ENCODE peak calls at places on chromosomes 7 and 10, in nine cellular contexts. One of them, this sample, is unnamed.

GRCh38 chr7:132782777-132783633 is 206.7 kb upstream of the PLXNA4 start:
- DNase-seq in activated CD4-positive, alpha-beta memory T cell treated with anti-CD3 and anti-CD28 coated beads, Interleukin-2, amount 10 ng/mL, durations not matched to agents 7 days and 5 days: no peak
- DNase-seq in transverse colon: no peak
- DNase-seq in kidney glomerular epithelial cell: no peak
- DNase-seq in MV-4-11: no peak
- DNase-seq in CD8-positive, alpha-beta memory T cell: no peak
- DNase-seq in HFFc6: peak; percentile 80
- DNase-seq in sciatic nerve: no peak
- DNase-seq in activated CD4-positive, CD25-positive, alpha-beta regulatory T cell: no peak
- DNase-seq in this sample: no peak

GRCh38 chr10:132638130-132638515 is 100.5 kb downstream of the INPP5A start:
- DNase-seq in activated CD4-positive, alpha-beta memory T cell treated with anti-CD3 and anti-CD28 coated beads, Interleukin-2, amount 10 ng/mL, durations not matched to agents 7 days and 5 days: no peak
- DNase-seq in CD8-positive, alpha-beta memory T cell: no peak
- DNase-seq in sciatic nerve: peak; percentile 47
- DNase-seq in HFFc6: no peak
- DNase-seq in activated CD4-positive, CD25-positive, alpha-beta regulatory T cell: no peak
- DNase-seq in kidney glomerular epithelial cell: no peak
- DNase-seq in MV-4-11: no peak
- DNase-seq in transverse colon: no peak
- DNase-seq in this sample: no peak

GRCh38 chr7:1668932-1669485 is 1.1 kb upstream of the ELFN1 start:
- DNase-seq in activated CD4-positive, CD25-positive, alpha-beta regulatory T cell: no peak
- DNase-seq in kidney glomerular epithelial cell: no peak
- DNase-seq in HFFc6: no peak
- DNase-seq in activated CD4-positive, alpha-beta memory T cell treated with anti-CD3 and anti-CD28 coated beads, Interleukin-2, amount 10 ng/mL, durations not matched to agents 7 days and 5 days: no peak
- DNase-seq in MV-4-11: no peak
- DNase-seq in CD8-positive, alpha-beta memory T cell: no peak
- DNase-seq in transverse colon: no peak
- DNase-seq in sciatic nerve: no peak
- DNase-seq in this sample: no peak

GRCh38 chr7:10571759-10572158 is 401.9 kb upstream of the PHF14 start:
- DNase-seq in HFFc6: no peak
- DNase-seq in transverse colon: no peak
- DNase-seq in activated CD4-positive, alpha-beta memory T cell treated with anti-CD3 and anti-CD28 coated beads, Interleukin-2, amount 10 ng/mL, durations not matched to agents 7 days and 5 days: no peak
- DNase-seq in kidney glomerular epithelial cell: no peak
- DNase-seq in MV-4-11: peak; percentile 3
- DNase-seq in activated CD4-positive, CD25-positive, alpha-beta regulatory T cell: no peak
- DNase-seq in sciatic nerve: no peak
- DNase-seq in CD8-positive, alpha-beta memory T cell: no peak
- DNase-seq in this sample: no peak

GRCh38 chr7:159050703-159051102 is 94.0 kb downstream of the VIPR2 start:
- DNase-seq in transverse colon: no peak
- DNase-seq in MV-4-11: no peak
- DNase-seq in sciatic nerve: no peak
- DNase-seq in HFFc6: no peak
- DNase-seq in activated CD4-positive, alpha-beta memory T cell treated with anti-CD3 and anti-CD28 coated beads, Interleukin-2, amount 10 ng/mL, durations not matched to agents 7 days and 5 days: no peak
- DNase-seq in CD8-positive, alpha-beta memory T cell: no peak
- DNase-seq in activated CD4-positive, CD25-positive, alpha-beta regulatory T cell: no peak
- DNase-seq in kidney glomerular epithelial cell: no peak
- DNase-seq in this sample: no peak

GRCh38 chr7:111919690-111920179 is 286.5 kb downstream of the DOCK4 start:
- DNase-seq in sciatic nerve: no peak
- DNase-seq in CD8-positive, alpha-beta memory T cell: no peak
- DNase-seq in kidney glomerular epithelial cell: peak; percentile 11
- DNase-seq in transverse colon: no peak
- DNase-seq in activated CD4-positive, CD25-positive, alpha-beta regulatory T cell: no peak
- DNase-seq in HFFc6: peak; percentile 41
- DNase-seq in activated CD4-positive, alpha-beta memory T cell treated with anti-CD3 and anti-CD28 coated beads, Interleukin-2, amount 10 ng/mL, durations not matched to agents 7 days and 5 days: no peak
- DNase-seq in MV-4-11: no peak
- DNase-seq in this sample: no peak

GRCh38 chr7:74568658-74569057 is 88.9 kb upstream of the GTF2I start:
- DNase-seq in transverse colon: no peak
- DNase-seq in sciatic nerve: no peak
- DNase-seq in MV-4-11: no peak
- DNase-seq in activated CD4-positive, CD25-positive, alpha-beta regulatory T cell: no peak
- DNase-seq in kidney glomerular epithelial cell: no peak
- DNase-seq in HFFc6: no peak
- DNase-seq in CD8-positive, alpha-beta memory T cell: no peak
- DNase-seq in activated CD4-positive, alpha-beta memory T cell treated with anti-CD3 and anti-CD28 coated beads, Interleukin-2, amount 10 ng/mL, durations not matched to agents 7 days and 5 days: no peak
- DNase-seq in this sample: no peak

GRCh38 chr10:123149568-123150228 is 1.8 kb downstream of the HMX2 start:
- DNase-seq in sciatic nerve: no peak
- DNase-seq in activated CD4-positive, CD25-positive, alpha-beta regulatory T cell: no peak
- DNase-seq in kidney glomerular epithelial cell: peak; percentile 16
- DNase-seq in HFFc6: no peak
- DNase-seq in activated CD4-positive, alpha-beta memory T cell treated with anti-CD3 and anti-CD28 coated beads, Interleukin-2, amount 10 ng/mL, durations not matched to agents 7 days and 5 days: no peak
- DNase-seq in MV-4-11: no peak
- DNase-seq in CD8-positive, alpha-beta memory T cell: no peak
- DNase-seq in transverse colon: no peak
- DNase-seq in this sample: no peak

GRCh38 chr7:154777023-154777422 is 225.9 kb downstream of the PAXIP1 start:
- DNase-seq in activated CD4-positive, alpha-beta memory T cell treated with anti-CD3 and anti-CD28 coated beads, Interleukin-2, amount 10 ng/mL, durations not matched to agents 7 days and 5 days: no peak
- DNase-seq in transverse colon: no peak
- DNase-seq in kidney glomerular epithelial cell: no peak
- DNase-seq in CD8-positive, alpha-beta memory T cell: no peak
- DNase-seq in sciatic nerve: no peak
- DNase-seq in activated CD4-positive, CD25-positive, alpha-beta regulatory T cell: no peak
- DNase-seq in MV-4-11: no peak
- DNase-seq in HFFc6: peak; percentile 47
- DNase-seq in this sample: no peak

GRCh38 chr7:94439893-94440381 is 45.2 kb downstream of the COL1A2 start:
- DNase-seq in sciatic nerve: no peak
- DNase-seq in MV-4-11: no peak
- DNase-seq in transverse colon: no peak
- DNase-seq in kidney glomerular epithelial cell: no peak
- DNase-seq in activated CD4-positive, CD25-positive, alpha-beta regulatory T cell: no peak
- DNase-seq in CD8-positive, alpha-beta memory T cell: no peak
- DNase-seq in activated CD4-positive, alpha-beta memory T cell treated with anti-CD3 and anti-CD28 coated beads, Interleukin-2, amount 10 ng/mL, durations not matched to agents 7 days and 5 days: no peak
- DNase-seq in HFFc6: no peak
- DNase-seq in this sample: no peak

GRCh38 chr10:93875032-93875358 is 18.8 kb upstream of the SLC35G1 start:
- DNase-seq in transverse colon: no peak
- DNase-seq in CD8-positive, alpha-beta memory T cell: no peak
- DNase-seq in sciatic nerve: no peak
- DNase-seq in activated CD4-positive, CD25-positive, alpha-beta regulatory T cell: no peak
- DNase-seq in MV-4-11: no peak
- DNase-seq in kidney glomerular epithelial cell: peak; percentile 50
- DNase-seq in HFFc6: peak; percentile 24
- DNase-seq in activated CD4-positive, alpha-beta memory T cell treated with anti-CD3 and anti-CD28 coated beads, Interleukin-2, amount 10 ng/mL, durations not matched to agents 7 days and 5 days: no peak
- DNase-seq in this sample: no peak

GRCh38 chr7:151687523-151688235 is 168.0 kb upstream of the RHEB start:
- DNase-seq in HFFc6: peak; percentile 94
- DNase-seq in kidney glomerular epithelial cell: peak; percentile 95
- DNase-seq in activated CD4-positive, alpha-beta memory T cell treated with anti-CD3 and anti-CD28 coated beads, Interleukin-2, amount 10 ng/mL, durations not matched to agents 7 days and 5 days: no peak
- DNase-seq in MV-4-11: no peak
- DNase-seq in sciatic nerve: no peak
- DNase-seq in activated CD4-positive, CD25-positive, alpha-beta regulatory T cell: no peak
- DNase-seq in transverse colon: peak; percentile 51
- DNase-seq in CD8-positive, alpha-beta memory T cell: no peak
- DNase-seq in this sample: no peak

GRCh38 chr7:31077484-31078362 is 25.6 kb downstream of the ADCYAP1R1 start:
- DNase-seq in kidney glomerular epithelial cell: no peak
- DNase-seq in MV-4-11: no peak
- DNase-seq in HFFc6: no peak
- DNase-seq in CD8-positive, alpha-beta memory T cell: no peak
- DNase-seq in activated CD4-positive, CD25-positive, alpha-beta regulatory T cell: no peak
- DNase-seq in activated CD4-positive, alpha-beta memory T cell treated with anti-CD3 and anti-CD28 coated beads, Interleukin-2, amount 10 ng/mL, durations not matched to agents 7 days and 5 days: no peak
- DNase-seq in sciatic nerve: no peak
- DNase-seq in transverse colon: no peak
- DNase-seq in this sample: no peak

GRCh38 chr7:159120540-159120919 is 24.1 kb downstream of the VIPR2 start:
- DNase-seq in HFFc6: no peak
- DNase-seq in sciatic nerve: no peak
- DNase-seq in MV-4-11: no peak
- DNase-seq in activated CD4-positive, CD25-positive, alpha-beta regulatory T cell: no peak
- DNase-seq in kidney glomerular epithelial cell: no peak
- DNase-seq in transverse colon: no peak
- DNase-seq in activated CD4-positive, alpha-beta memory T cell treated with anti-CD3 and anti-CD28 coated beads, Interleukin-2, amount 10 ng/mL, durations not matched to agents 7 days and 5 days: no peak
- DNase-seq in CD8-positive, alpha-beta memory T cell: no peak
- DNase-seq in this sample: no peak